ENCODE peak calls at places on chromosomes 13 and 19, in four cellular contexts. One of them, this sample, is unnamed.
A peak's percentile ranks its signal among the peaks of the same experiment; 100 is the strongest.

GRCh38 chr19:14027856-14028450 is at the start of gene RLN3:
- DNase-seq in thoracic aorta: no peak
- DNase-seq in hepatocyte: no peak
- DNase-seq in omental fat pad: no peak
- DNase-seq in this sample: no peak

GRCh38 chr13:37106642-37107041 is 1.2 kb upstream of the CSNK1A1L start:
- DNase-seq in thoracic aorta: no peak
- DNase-seq in hepatocyte: no peak
- DNase-seq in omental fat pad: no peak
- DNase-seq in this sample: no peak

GRCh38 chr19:8310342-8311055 is 2.3 kb upstream of the CD320 start:
- DNase-seq in thoracic aorta: no peak
- DNase-seq in hepatocyte: no peak
- DNase-seq in omental fat pad: no peak
- DNase-seq in this sample: no peak

GRCh38 chr13:58032676-58033440 is 401.3 kb downstream of the PCDH17 start:
- DNase-seq in thoracic aorta: no peak
- DNase-seq in hepatocyte: no peak
- DNase-seq in omental fat pad: no peak
- DNase-seq in this sample: no peak

GRCh38 chr13:34654682-34655081 is 287.4 kb upstream of the NBEA start:
- DNase-seq in thoracic aorta: no peak
- DNase-seq in hepatocyte: no peak
- DNase-seq in omental fat pad: no peak
- DNase-seq in this sample: no peak

GRCh38 chr19:34990578-34991192 is 9.4 kb upstream of the GRAMD1A start:
- DNase-seq in thoracic aorta: no peak
- DNase-seq in hepatocyte: no peak
- DNase-seq in omental fat pad: no peak
- DNase-seq in this sample: no peak

GRCh38 chr13:67343777-67344176 is 113.6 kb upstream of the PCDH9 start:
- DNase-seq in thoracic aorta: no peak
- DNase-seq in hepatocyte: peak; percentile 34
- DNase-seq in omental fat pad: no peak
- DNase-seq in this sample: no peak

GRCh38 chr19:2186071-2186846 is 22.5 kb downstream of the DOT1L start:
- DNase-seq in thoracic aorta: peak; percentile 62
- DNase-seq in hepatocyte: peak; percentile 85
- DNase-seq in omental fat pad: no peak
- DNase-seq in this sample: no peak

GRCh38 chr13:97629601-97630272 is 195.8 kb downstream of the RAP2A start:
- DNase-seq in thoracic aorta: no peak
- DNase-seq in hepatocyte: no peak
- DNase-seq in omental fat pad: no peak
- DNase-seq in this sample: no peak

GRCh38 chr13:101210774-101211173 is 205.5 kb downstream of the NALCN start:
- DNase-seq in thoracic aorta: no peak
- DNase-seq in hepatocyte: no peak
- DNase-seq in omental fat pad: no peak
- DNase-seq in this sample: no peak

GRCh38 chr19:13583114-13583513 is 76.8 kb upstream of the CACNA1A start:
- DNase-seq in thoracic aorta: no peak
- DNase-seq in hepatocyte: no peak
- DNase-seq in omental fat pad: no peak
- DNase-seq in this sample: no peak

GRCh38 chr19:14059093-14059480 is 2.8 kb downstream of the PALM3 start:
- DNase-seq in thoracic aorta: no peak
- DNase-seq in hepatocyte: no peak
- DNase-seq in omental fat pad: no peak
- DNase-seq in this sample: no peak

GRCh38 chr19:16076958-16077611 is 790 bp downstream of the TPM4 start:
- DNase-seq in thoracic aorta: no peak
- DNase-seq in hepatocyte: peak; percentile 57
- DNase-seq in omental fat pad: no peak
- DNase-seq in this sample: peak; percentile 49

GRCh38 chr19:35446194-35446593 is 1.9 kb upstream of the FFAR2 start:
- DNase-seq in thoracic aorta: no peak
- DNase-seq in hepatocyte: no peak
- DNase-seq in omental fat pad: no peak
- DNase-seq in this sample: no peak

GRCh38 chr19:1057185-1057857 is 9.6 kb upstream of the ARHGAP45 start:
- DNase-seq in thoracic aorta: no peak
- DNase-seq in hepatocyte: no peak
- DNase-seq in omental fat pad: no peak
- DNase-seq in this sample: peak; percentile 65

GRCh38 chr19:56398809-56399208 is 5.3 kb upstream of the ZNF583 start:
- DNase-seq in thoracic aorta: no peak
- DNase-seq in hepatocyte: no peak
- DNase-seq in omental fat pad: no peak
- DNase-seq in this sample: no peak

GRCh38 chr13:89899302-89900103 is 1448.0 kb upstream of the MIR17HG start:
- DNase-seq in thoracic aorta: no peak
- DNase-seq in hepatocyte: no peak
- DNase-seq in omental fat pad: no peak
- DNase-seq in this sample: no peak

GRCh38 chr19:13864223-13864512 is 12.8 kb upstream of the NANOS3 start:
- DNase-seq in thoracic aorta: no peak
- DNase-seq in hepatocyte: no peak
- DNase-seq in omental fat pad: no peak
- DNase-seq in this sample: no peak

GRCh38 chr13:113364371-113364932 is 522 bp upstream of the GRTP1 start:
- DNase-seq in thoracic aorta: no peak
- DNase-seq in hepatocyte: no peak
- DNase-seq in omental fat pad: no peak
- DNase-seq in this sample: no peak

GRCh38 chr19:55255618-55256423 is 3.0 kb downstream of the PPP6R1 start:
- DNase-seq in thoracic aorta: no peak
- DNase-seq in hepatocyte: no peak
- DNase-seq in omental fat pad: no peak
- DNase-seq in this sample: peak; percentile 20

GRCh38 chr13:48159436-48160225 is 64.7 kb upstream of the MED4 start:
- DNase-seq in thoracic aorta: no peak
- DNase-seq in hepatocyte: no peak
- DNase-seq in omental fat pad: no peak
- DNase-seq in this sample: peak; percentile 63

GRCh38 chr13:35723061-35723461 is 246.6 kb upstream of the MAB21L1 start:
- DNase-seq in thoracic aorta: no peak
- DNase-seq in hepatocyte: no peak
- DNase-seq in omental fat pad: no peak
- DNase-seq in this sample: no peak

GRCh38 chr19:32166238-32166637 is 179.2 kb upstream of the ZNF507 start:
- DNase-seq in thoracic aorta: no peak
- DNase-seq in hepatocyte: no peak
- DNase-seq in omental fat pad: no peak
- DNase-seq in this sample: no peak

GRCh38 chr19:35177377-35178274 is 23.1 kb downstream of the FXYD5 start:
- DNase-seq in thoracic aorta: no peak
- DNase-seq in hepatocyte: no peak
- DNase-seq in omental fat pad: no peak
- DNase-seq in this sample: no peak

GRCh38 chr19:2625434-2625833 is 77.1 kb downstream of the GNG7 start:
- DNase-seq in thoracic aorta: no peak
- DNase-seq in hepatocyte: no peak
- DNase-seq in omental fat pad: no peak
- DNase-seq in this sample: no peak

GRCh38 chr13:102774210-102774560 is 599 bp upstream of the TEX30 start:
- DNase-seq in thoracic aorta: no peak
- DNase-seq in hepatocyte: no peak
- DNase-seq in omental fat pad: no peak
- DNase-seq in this sample: no peak

GRCh38 chr13:108274718-108275117 is 5.2 kb downstream of the TNFSF13B start:
- DNase-seq in thoracic aorta: no peak
- DNase-seq in hepatocyte: no peak
- DNase-seq in omental fat pad: no peak
- DNase-seq in this sample: no peak

GRCh38 chr19:35513975-35514809 is 743 bp upstream of the DMKN start:
- DNase-seq in thoracic aorta: no peak
- DNase-seq in hepatocyte: peak; percentile 56
- DNase-seq in omental fat pad: no peak
- DNase-seq in this sample: peak; percentile 34

GRCh38 chr19:45419396-45419795 is 4.3 kb downstream of the ERCC1 start:
- DNase-seq in thoracic aorta: no peak
- DNase-seq in hepatocyte: no peak
- DNase-seq in omental fat pad: no peak
- DNase-seq in this sample: no peak

GRCh38 chr13:100650321-100650720 is 24.3 kb downstream of the TMTC4 start:
- DNase-seq in thoracic aorta: no peak
- DNase-seq in hepatocyte: no peak
- DNase-seq in omental fat pad: no peak
- DNase-seq in this sample: no peak

GRCh38 chr19:54168174-54168917 is 4.6 kb downstream of the TMC4 start:
- DNase-seq in thoracic aorta: peak; percentile 62
- DNase-seq in hepatocyte: peak; percentile 95
- DNase-seq in omental fat pad: peak; percentile 97
- DNase-seq in this sample: peak; percentile 86

GRCh38 chr19:54172413-54172763 is 572 bp downstream of the TMC4 start:
- DNase-seq in thoracic aorta: no peak
- DNase-seq in hepatocyte: peak; percentile 71
- DNase-seq in omental fat pad: no peak
- DNase-seq in this sample: no peak

GRCh38 chr19:54169149-54169731 is 3.7 kb downstream of the TMC4 start:
- DNase-seq in thoracic aorta: no peak
- DNase-seq in hepatocyte: no peak
- DNase-seq in omental fat pad: no peak
- DNase-seq in this sample: no peak

GRCh38 chr19:54173951-54174817 is 1.2 kb upstream of the TMC4 start:
- DNase-seq in thoracic aorta: no peak
- DNase-seq in hepatocyte: no peak
- DNase-seq in omental fat pad: no peak
- DNase-seq in this sample: no peak

DNA sequence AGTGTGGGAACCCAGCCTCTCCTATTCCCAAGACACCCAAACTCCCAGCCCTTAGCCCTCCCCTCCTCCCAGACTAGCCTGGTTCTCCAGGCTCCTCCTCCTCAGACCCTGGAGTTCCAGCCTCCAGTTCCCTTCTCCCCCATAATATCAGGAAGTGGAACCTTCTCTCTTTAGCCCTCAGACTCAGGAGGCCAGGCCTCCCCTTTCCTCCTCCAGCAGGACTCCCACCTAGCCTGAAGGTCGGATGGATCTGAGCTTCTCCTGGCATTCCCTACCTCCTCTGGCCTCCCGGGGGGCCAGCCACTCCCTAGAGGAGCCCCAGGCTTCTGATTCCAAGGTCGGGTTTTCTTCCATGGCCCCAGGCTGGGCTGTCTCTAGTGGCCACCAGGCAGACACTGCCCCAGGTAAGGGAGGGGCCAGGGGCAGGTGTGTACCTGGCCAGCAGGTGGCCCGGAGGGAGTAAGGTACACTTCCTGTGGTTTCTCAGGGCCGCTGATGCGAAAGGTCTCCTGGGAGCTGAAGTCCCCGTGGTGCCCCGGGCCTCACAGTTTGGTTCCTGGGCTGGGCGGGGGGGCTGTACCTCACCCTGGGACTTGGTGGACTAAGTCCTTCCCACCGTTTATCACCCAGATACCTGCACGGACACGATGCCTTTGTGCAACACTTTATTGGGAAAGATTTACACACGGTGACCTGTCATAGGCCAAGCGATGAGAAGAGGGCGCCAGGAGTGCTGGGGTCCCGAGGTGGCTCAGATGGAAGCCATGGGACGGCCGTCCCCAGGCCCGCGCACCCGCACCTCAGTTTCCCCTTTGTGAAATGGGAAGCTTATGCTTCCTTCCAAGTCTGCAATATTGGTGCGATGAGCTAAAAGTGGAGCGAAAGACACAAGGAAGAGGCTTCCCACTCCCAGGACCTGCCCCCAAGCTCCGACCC is at the start of gene TMC4:
- DNase-seq in thoracic aorta: no peak
- DNase-seq in hepatocyte: peak; percentile 93
- DNase-seq in omental fat pad: no peak
- DNase-seq in this sample: peak; percentile 76
- TF ChIP-seq CTCF in thoracic aorta: no peak
- TF ChIP-seq CTCF in hepatocyte: peak; percentile 42
- TF ChIP-seq CTCF in omental fat pad: no peak
- TF ChIP-seq CTCF in this sample: peak; percentile 33

GRCh38 chr13:52726258-52726657 is 13.4 kb downstream of the CNMD start:
- DNase-seq in thoracic aorta: no peak
- DNase-seq in hepatocyte: no peak
- DNase-seq in omental fat pad: no peak
- DNase-seq in this sample: no peak
- TF ChIP-seq CTCF in thoracic aorta: no peak
- TF ChIP-seq CTCF in hepatocyte: no peak
- TF ChIP-seq CTCF in omental fat pad: no peak
- TF ChIP-seq CTCF in this sample: no peak

DNA sequence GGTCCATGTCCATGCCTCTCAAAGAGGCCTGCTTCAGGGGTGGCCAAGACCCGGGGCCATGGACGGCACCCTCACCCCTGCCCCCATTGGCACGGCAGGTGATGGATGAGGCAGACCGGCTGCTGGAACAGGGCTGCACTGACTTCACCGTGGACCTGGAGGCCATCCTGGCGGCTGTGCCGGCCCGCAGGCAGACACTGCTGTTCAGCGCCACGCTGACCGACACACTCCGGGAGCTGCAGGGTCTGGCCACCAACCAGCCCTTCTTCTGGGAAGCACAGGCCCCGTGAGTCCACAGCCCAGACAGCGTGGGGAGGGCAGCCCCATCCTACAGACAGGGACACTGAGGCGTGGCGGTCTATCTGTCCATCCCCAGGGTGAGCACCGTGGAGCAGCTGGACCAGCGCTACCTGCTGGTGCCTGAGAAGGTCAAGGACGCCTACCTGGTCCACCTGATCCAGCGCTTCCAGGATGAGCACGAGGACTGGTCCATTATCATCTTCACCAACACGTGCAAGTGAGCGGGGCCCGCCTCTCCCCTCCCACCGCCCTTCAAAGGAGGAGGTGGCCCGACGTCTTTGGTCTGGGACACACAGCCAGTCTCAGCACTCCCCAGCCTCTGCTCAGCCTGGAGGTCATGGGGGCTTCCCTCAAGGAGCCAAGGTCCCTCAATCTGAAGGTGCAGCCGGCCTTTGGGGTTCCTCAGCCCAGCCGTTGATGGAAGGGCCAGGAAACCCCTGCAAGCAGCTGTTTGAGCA is 2.9 kb downstream of the DDX49 start:
- DNase-seq in thoracic aorta: no peak
- DNase-seq in hepatocyte: no peak
- DNase-seq in omental fat pad: no peak
- DNase-seq in this sample: no peak
- TF ChIP-seq CTCF in thoracic aorta: no peak
- TF ChIP-seq CTCF in hepatocyte: no peak
- TF ChIP-seq CTCF in omental fat pad: no peak
- TF ChIP-seq CTCF in this sample: no peak

GRCh38 chr13:29849071-29849541 is 1.3 kb downstream of the UBL3 start:
- DNase-seq in thoracic aorta: no peak
- DNase-seq in hepatocyte: peak; percentile 40
- DNase-seq in omental fat pad: no peak
- DNase-seq in this sample: peak; percentile 51

GRCh38 chr13:29844441-29844840 is 6.0 kb downstream of the UBL3 start:
- DNase-seq in thoracic aorta: no peak
- DNase-seq in hepatocyte: no peak
- DNase-seq in omental fat pad: no peak
- DNase-seq in this sample: no peak

GRCh38 chr13:29846475-29847256 is 3.8 kb downstream of the UBL3 start:
- DNase-seq in thoracic aorta: no peak
- DNase-seq in hepatocyte: no peak
- DNase-seq in omental fat pad: no peak
- DNase-seq in this sample: peak; percentile 23

GRCh38 chr13:29847501-29847983 is 2.9 kb downstream of the UBL3 start:
- DNase-seq in thoracic aorta: no peak
- DNase-seq in hepatocyte: peak; percentile 41
- DNase-seq in omental fat pad: no peak
- DNase-seq in this sample: peak; percentile 53

GRCh38 chr13:29845440-29846056 is 4.9 kb downstream of the UBL3 start:
- DNase-seq in thoracic aorta: no peak
- DNase-seq in hepatocyte: no peak
- DNase-seq in omental fat pad: no peak
- DNase-seq in this sample: peak; percentile 33
- TF ChIP-seq CTCF in thoracic aorta: peak; percentile 36
- TF ChIP-seq CTCF in hepatocyte: peak; percentile 52
- TF ChIP-seq CTCF in omental fat pad: no peak
- TF ChIP-seq CTCF in this sample: peak; percentile 42